ENCODE peak calls at places on chromosomes 3 and 15, in eight cellular contexts. One of them, this sample, is unnamed.

GRCh38 chr15:53962646-53963561 is 15.3 kb upstream of the UNC13C start:
- DNase-seq in neural progenitor cell: peak; percentile 33
- DNase-seq in breast epithelium: no peak
- DNase-seq in stomach: peak; percentile 43
- DNase-seq in fibroblast of lung: peak; percentile 39
- DNase-seq in SJSA1: peak; percentile 2
- DNase-seq in neuronal stem cell: peak; percentile 30
- DNase-seq in colonic mucosa: peak; percentile 24
- DNase-seq in this sample: no peak

GRCh38 chr15:81358248-81358647 is 15.8 kb downstream of the TMC3 start:
- DNase-seq in neural progenitor cell: no peak
- DNase-seq in breast epithelium: no peak
- DNase-seq in stomach: no peak
- DNase-seq in fibroblast of lung: no peak
- DNase-seq in SJSA1: no peak
- DNase-seq in neuronal stem cell: no peak
- DNase-seq in colonic mucosa: no peak
- DNase-seq in this sample: no peak

GRCh38 chr3:101902041-101902440 is 52.7 kb downstream of the NFKBIZ start:
- DNase-seq in neural progenitor cell: no peak
- DNase-seq in breast epithelium: no peak
- DNase-seq in stomach: no peak
- DNase-seq in fibroblast of lung: peak; percentile 95
- DNase-seq in SJSA1: peak; percentile 70
- DNase-seq in neuronal stem cell: no peak
- DNase-seq in colonic mucosa: no peak
- DNase-seq in this sample: no peak

GRCh38 chr15:89368566-89369223 is 34.1 kb upstream of the POLG start:
- DNase-seq in neural progenitor cell: peak; percentile 45
- DNase-seq in breast epithelium: no peak
- DNase-seq in stomach: no peak
- DNase-seq in fibroblast of lung: no peak
- DNase-seq in SJSA1: no peak
- DNase-seq in neuronal stem cell: no peak
- DNase-seq in colonic mucosa: no peak
- DNase-seq in this sample: no peak

GRCh38 chr15:50685191-50685975 is 1.2 kb downstream of the TRPM7 start:
- DNase-seq in neural progenitor cell: no peak
- DNase-seq in breast epithelium: no peak
- DNase-seq in stomach: no peak
- DNase-seq in fibroblast of lung: peak; percentile 40
- DNase-seq in SJSA1: no peak
- DNase-seq in neuronal stem cell: no peak
- DNase-seq in colonic mucosa: no peak
- DNase-seq in this sample: no peak

GRCh38 chr15:70902105-70902504 is 9.5 kb downstream of the LRRC49 start:
- DNase-seq in neural progenitor cell: no peak
- DNase-seq in breast epithelium: no peak
- DNase-seq in stomach: no peak
- DNase-seq in fibroblast of lung: peak; percentile 71
- DNase-seq in SJSA1: peak; percentile 56
- DNase-seq in neuronal stem cell: no peak
- DNase-seq in colonic mucosa: peak; percentile 31
- DNase-seq in this sample: no peak

GRCh38 chr3:109532257-109533216 is 195.2 kb upstream of the DPPA4 start:
- DNase-seq in neural progenitor cell: peak; percentile 75
- DNase-seq in breast epithelium: no peak
- DNase-seq in stomach: peak; percentile 33
- DNase-seq in fibroblast of lung: peak; percentile 78
- DNase-seq in SJSA1: no peak
- DNase-seq in neuronal stem cell: peak; percentile 61
- DNase-seq in colonic mucosa: peak; percentile 41
- DNase-seq in this sample: peak; percentile 50

GRCh38 chr3:123640311-123641083 is 55.6 kb upstream of the HACD2 start:
- DNase-seq in neural progenitor cell: no peak
- DNase-seq in breast epithelium: no peak
- DNase-seq in stomach: no peak
- DNase-seq in fibroblast of lung: no peak
- DNase-seq in SJSA1: no peak
- DNase-seq in neuronal stem cell: no peak
- DNase-seq in colonic mucosa: no peak
- DNase-seq in this sample: no peak

GRCh38 chr15:70093481-70094309 is 4.0 kb downstream of the TLE3 start:
- DNase-seq in neural progenitor cell: no peak
- DNase-seq in breast epithelium: peak; percentile 71
- DNase-seq in stomach: peak; percentile 85
- DNase-seq in fibroblast of lung: peak; percentile 61
- DNase-seq in SJSA1: no peak
- DNase-seq in neuronal stem cell: no peak
- DNase-seq in colonic mucosa: peak; percentile 81
- DNase-seq in this sample: no peak

GRCh38 chr15:43209059-43209824 is 11.6 kb downstream of the EPB42 start:
- DNase-seq in neural progenitor cell: peak; percentile 64
- DNase-seq in breast epithelium: no peak
- DNase-seq in stomach: no peak
- DNase-seq in fibroblast of lung: no peak
- DNase-seq in SJSA1: no peak
- DNase-seq in neuronal stem cell: no peak
- DNase-seq in colonic mucosa: no peak
- DNase-seq in this sample: no peak

GRCh38 chr3:14463330-14464216 is 61.2 kb downstream of the SLC6A6 start:
- DNase-seq in neural progenitor cell: peak; percentile 79
- DNase-seq in breast epithelium: no peak
- DNase-seq in stomach: no peak
- DNase-seq in fibroblast of lung: no peak
- DNase-seq in SJSA1: no peak
- DNase-seq in neuronal stem cell: no peak
- DNase-seq in colonic mucosa: no peak
- DNase-seq in this sample: no peak

GRCh38 chr15:51130344-51130743 is 35.6 kb upstream of the TNFAIP8L3 start:
- DNase-seq in neural progenitor cell: no peak
- DNase-seq in breast epithelium: no peak
- DNase-seq in stomach: no peak
- DNase-seq in fibroblast of lung: no peak
- DNase-seq in SJSA1: no peak
- DNase-seq in neuronal stem cell: no peak
- DNase-seq in colonic mucosa: no peak
- DNase-seq in this sample: no peak

GRCh38 chr3:71077070-71077469 is 506.5 kb downstream of the FOXP1 start:
- DNase-seq in neural progenitor cell: no peak
- DNase-seq in breast epithelium: no peak
- DNase-seq in stomach: no peak
- DNase-seq in fibroblast of lung: no peak
- DNase-seq in SJSA1: no peak
- DNase-seq in neuronal stem cell: no peak
- DNase-seq in colonic mucosa: no peak
- DNase-seq in this sample: no peak
- H3K4me3 ChIP-seq in neural progenitor cell: no peak overlapping the region
- H3K4me3 ChIP-seq in breast epithelium: no peak overlapping the region
- H3K4me3 ChIP-seq in stomach: no peak overlapping the region
- H3K4me3 ChIP-seq in fibroblast of lung: no peak overlapping the region
- H3K4me3 ChIP-seq in SJSA1: no peak overlapping the region
- H3K4me3 ChIP-seq in neuronal stem cell: no peak overlapping the region
- H3K4me3 ChIP-seq in colonic mucosa: no peak overlapping the region
- H3K4me3 ChIP-seq in this sample: no peak overlapping the region

DNA sequence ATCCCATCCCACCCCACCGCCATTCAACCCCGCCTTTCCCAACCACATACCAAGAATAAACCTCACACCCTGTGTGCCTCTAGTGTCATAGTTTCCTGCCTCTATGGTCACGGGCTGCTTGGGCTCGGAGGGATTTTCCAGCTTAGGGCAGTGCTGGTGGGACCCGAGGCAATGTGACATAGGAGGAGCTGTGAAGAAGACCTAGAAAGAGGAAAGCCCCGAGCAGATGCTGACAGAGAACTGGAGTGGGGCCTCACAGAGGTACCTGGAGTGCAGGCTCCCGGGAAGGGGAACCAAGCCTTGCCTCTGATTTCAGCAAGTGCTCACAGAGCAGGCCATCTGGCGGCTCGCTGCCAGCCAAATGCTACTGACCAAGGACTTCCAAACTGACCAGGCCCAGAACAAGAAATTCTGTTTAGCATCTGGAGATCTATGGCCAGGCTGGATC is 27.5 kb downstream of the BHLHE40 start:
- DNase-seq in neural progenitor cell: no peak
- DNase-seq in breast epithelium: no peak
- DNase-seq in stomach: no peak
- DNase-seq in fibroblast of lung: no peak
- DNase-seq in SJSA1: no peak
- DNase-seq in neuronal stem cell: no peak
- DNase-seq in colonic mucosa: no peak
- DNase-seq in this sample: no peak
- H3K27ac ChIP-seq in neural progenitor cell: no peak overlapping the region
- H3K27ac ChIP-seq in breast epithelium: no peak overlapping the region
- H3K27ac ChIP-seq in stomach: no peak overlapping the region
- H3K27ac ChIP-seq in fibroblast of lung: no peak overlapping the region
- H3K27ac ChIP-seq in SJSA1: no peak overlapping the region
- H3K27ac ChIP-seq in neuronal stem cell: no peak overlapping the region
- H3K27ac ChIP-seq in colonic mucosa: no peak overlapping the region
- H3K27ac ChIP-seq in this sample: no peak overlapping the region

DNA sequence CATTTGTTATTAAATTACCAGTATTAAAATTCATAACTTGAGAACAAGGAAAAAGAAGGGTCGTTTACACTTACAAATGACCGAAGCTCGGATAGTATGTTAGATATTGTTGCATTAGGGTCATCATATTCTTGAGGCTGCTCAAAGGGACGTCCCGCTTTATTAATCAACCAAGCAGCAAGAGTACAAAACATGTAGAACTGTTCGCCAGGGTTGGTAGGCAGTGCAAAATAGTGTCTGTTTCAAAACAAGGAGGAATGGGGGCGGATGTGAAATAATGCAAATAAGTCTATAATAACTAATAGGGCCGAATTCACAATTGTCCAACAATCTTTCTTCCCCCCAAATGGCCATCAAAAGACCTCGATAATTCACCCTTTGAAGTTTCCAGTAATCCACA is 2.9 kb downstream of the IFT57 start:
- DNase-seq in neural progenitor cell: no peak
- DNase-seq in breast epithelium: no peak
- DNase-seq in stomach: no peak
- DNase-seq in fibroblast of lung: no peak
- DNase-seq in SJSA1: no peak
- DNase-seq in neuronal stem cell: no peak
- DNase-seq in colonic mucosa: no peak
- DNase-seq in this sample: no peak
- H3K4me3 ChIP-seq in neural progenitor cell: no peak overlapping the region
- H3K4me3 ChIP-seq in breast epithelium: no peak overlapping the region
- H3K4me3 ChIP-seq in stomach: no peak overlapping the region
- H3K4me3 ChIP-seq in fibroblast of lung: no peak overlapping the region
- H3K4me3 ChIP-seq in SJSA1: no peak overlapping the region
- H3K4me3 ChIP-seq in neuronal stem cell: no peak overlapping the region
- H3K4me3 ChIP-seq in colonic mucosa: no peak overlapping the region
- H3K4me3 ChIP-seq in this sample: no peak overlapping the region

GRCh38 chr3:193732827-193733226 is 139.8 kb downstream of the OPA1 start:
- DNase-seq in neural progenitor cell: no peak
- DNase-seq in breast epithelium: no peak
- DNase-seq in stomach: no peak
- DNase-seq in fibroblast of lung: no peak
- DNase-seq in SJSA1: no peak
- DNase-seq in neuronal stem cell: no peak
- DNase-seq in colonic mucosa: no peak
- DNase-seq in this sample: no peak
- H3K27ac ChIP-seq in neural progenitor cell: no peak overlapping the region
- H3K27ac ChIP-seq in breast epithelium: no peak overlapping the region
- H3K27ac ChIP-seq in stomach: no peak overlapping the region
- H3K27ac ChIP-seq in fibroblast of lung: no peak overlapping the region
- H3K27ac ChIP-seq in SJSA1: no peak overlapping the region
- H3K27ac ChIP-seq in neuronal stem cell: no peak overlapping the region
- H3K27ac ChIP-seq in colonic mucosa: no peak overlapping the region
- H3K27ac ChIP-seq in this sample: no peak overlapping the region

GRCh38 chr3:188133219-188133618 is 20.7 kb upstream of the LPP start:
- DNase-seq in neural progenitor cell: no peak
- DNase-seq in breast epithelium: no peak
- DNase-seq in stomach: no peak
- DNase-seq in fibroblast of lung: peak; percentile 75
- DNase-seq in SJSA1: no peak
- DNase-seq in neuronal stem cell: no peak
- DNase-seq in colonic mucosa: no peak
- DNase-seq in this sample: no peak
- H3K4me3 ChIP-seq in neural progenitor cell: no peak overlapping the region
- H3K4me3 ChIP-seq in breast epithelium: no peak overlapping the region
- H3K4me3 ChIP-seq in stomach: no peak overlapping the region
- H3K4me3 ChIP-seq in fibroblast of lung: no peak overlapping the region
- H3K4me3 ChIP-seq in SJSA1: no peak overlapping the region
- H3K4me3 ChIP-seq in neuronal stem cell: no peak overlapping the region
- H3K4me3 ChIP-seq in colonic mucosa: no peak overlapping the region
- H3K4me3 ChIP-seq in this sample: no peak overlapping the region